ENCODE peak calls at places on chromosomes 2 and 18, in nine cellular contexts. Q, S, H, K, U, N, T, Z and A are unnamed samples. For H3K36me3, the result is how much of the 10 kb centered on the place peaks cover.

GRCh38 chr18:46293699-46294300 is 189.6 kb downstream of the HAUS1 start:
- DNase-seq in Q (peak), S (no peak), H (no peak), K (no peak), U (no peak), N (no peak), T (no peak), Z (peak), A (no peak)

GRCh38 chr2:138373993-138374408 is 127.6 kb upstream of the SPOPL start:
- DNase-seq in Q (peak), S (no peak), H (no peak), K (no peak), U (no peak), N (peak), T (no peak), Z (peak), A (no peak)

GRCh38 chr2:131123192-131123591 is 18.1 kb downstream of the PLEKHB2 start:
- DNase-seq in Q (no peak), S (no peak), H (no peak), K (no peak), U (no peak), N (no peak), T (no peak), Z (no peak), A (no peak)

GRCh38 chr2:158702740-158703139 is 92.4 kb upstream of the DAPL1 start:
- DNase-seq in Q (no peak), S (no peak), H (no peak), K (no peak), U (no peak), N (no peak), T (no peak), Z (no peak), A (no peak)

GRCh38 chr2:38620282-38620977 is 17.7 kb upstream of the HNRNPLL start:
- DNase-seq in Q (peak), S (no peak), H (no peak), K (no peak), U (no peak), N (no peak), T (no peak), Z (no peak), A (no peak)

GRCh38 chr2:190849774-190850173 is 30.8 kb upstream of the GLS start:
- DNase-seq in Q (peak), S (no peak), H (no peak), K (no peak), U (no peak), N (no peak), T (no peak), Z (no peak), A (no peak)

GRCh38 chr2:71517851-71518250 is 64.5 kb downstream of the DYSF start:
- DNase-seq in Q (no peak), S (no peak), H (no peak), K (no peak), U (no peak), N (no peak), T (peak), Z (no peak), A (no peak)

GRCh38 chr2:237534380-237534779 is 32.0 kb upstream of the PRLH start:
- DNase-seq in Q (no peak), S (no peak), H (no peak), K (no peak), U (no peak), N (no peak), T (no peak), Z (no peak), A (no peak)

GRCh38 chr18:58398648-58399398 is 230.1 kb downstream of the ALPK2 start:
- DNase-seq in Q (no peak), S (no peak), H (no peak), K (no peak), U (no peak), N (no peak), T (peak), Z (no peak), A (no peak)

GRCh38 chr2:191646612-191646902 is 31.4 kb upstream of the NABP1 start:
- DNase-seq in Q (peak), S (no peak), H (no peak), K (no peak), U (no peak), N (no peak), T (no peak), Z (no peak), A (no peak)

GRCh38 chr2:40284797-40285196 is 167.1 kb downstream of the SLC8A1 start:
- DNase-seq in Q (peak), S (no peak), H (no peak), K (no peak), U (no peak), N (no peak), T (no peak), Z (no peak), A (no peak)

GRCh38 chr2:197777823-197778407 is 7.2 kb downstream of the BOLL start:
- DNase-seq in Q (peak), S (no peak), H (no peak), K (no peak), U (no peak), N (peak), T (no peak), Z (peak), A (no peak)

GRCh38 chr2:129717560-129718128 is 261.8 kb upstream of the RAB6C start:
- DNase-seq in Q (no peak), S (no peak), H (no peak), K (no peak), U (no peak), N (no peak), T (peak), Z (no peak), A (no peak)

GRCh38 chr2:152348388-152348787 is 13.4 kb downstream of the FMNL2 start:
- DNase-seq in Q (no peak), S (no peak), H (no peak), K (no peak), U (no peak), N (no peak), T (no peak), Z (no peak), A (no peak)

GRCh38 chr2:127591221-127591923 is 54.6 kb upstream of the GPR17 start:
- DNase-seq in Q (peak), S (peak), H (no peak), K (peak), U (peak), N (peak), T (peak), Z (peak), A (peak)

GRCh38 chr18:13431886-13432285 is 213.3 kb downstream of the LDLRAD4 start:
- DNase-seq in Q (no peak), S (no peak), H (no peak), K (no peak), U (no peak), N (no peak), T (no peak), Z (no peak), A (no peak)

GRCh38 chr2:8469709-8470493 is 212.0 kb upstream of the ID2 start:
- DNase-seq in Q (no peak), S (no peak), H (no peak), K (no peak), U (no peak), N (no peak), T (peak), Z (no peak), A (no peak)

GRCh38 chr2:161625314-161625919 is 1.2 kb downstream of the SLC4A10 start:
- DNase-seq in Q (no peak), S (no peak), H (no peak), K (no peak), U (no peak), N (no peak), T (no peak), Z (peak), A (no peak)

GRCh38 chr2:85744771-85745601 is 8.8 kb upstream of the ATOH8 start:
- DNase-seq in Q (peak), S (no peak), H (no peak), K (peak), U (peak), N (no peak), T (no peak), Z (no peak), A (peak)

GRCh38 chr2:143034292-143035074 is 94.7 kb upstream of the ARHGAP15 start:
- DNase-seq in Q (peak), S (peak), H (no peak), K (peak), U (no peak), N (peak), T (no peak), Z (peak), A (peak)

GRCh38 chr2:63658176-63658968 is 69.6 kb downstream of the MDH1 start:
- DNase-seq in Q (no peak), S (no peak), H (no peak), K (no peak), U (no peak), N (no peak), T (no peak), Z (no peak), A (no peak)

GRCh38 chr2:237581751-237582746 is 8.5 kb downstream of the RAB17 start:
- DNase-seq in Q (peak), S (no peak), H (no peak), K (peak), U (peak), N (no peak), T (no peak), Z (no peak), A (peak)

GRCh38 chr18:36527740-36528455 is 230.4 kb downstream of the FHOD3 start:
- DNase-seq in Q (no peak), S (no peak), H (no peak), K (no peak), U (no peak), N (no peak), T (no peak), Z (no peak), A (no peak)

GRCh38 chr18:78856569-78857200 is 122.9 kb upstream of the SALL3 start:
- DNase-seq in Q (no peak), S (no peak), H (no peak), K (no peak), U (no peak), N (no peak), T (no peak), Z (no peak), A (no peak)

GRCh38 chr2:176504431-176504830 is 235.2 kb downstream of the MTX2 start:
- DNase-seq in Q (no peak), S (no peak), H (no peak), K (peak), U (no peak), N (no peak), T (no peak), Z (no peak), A (no peak)

GRCh38 chr2:67215214-67215613 is 181.9 kb upstream of the ETAA1 start:
- DNase-seq in Q (peak), S (no peak), H (no peak), K (peak), U (no peak), N (no peak), T (no peak), Z (peak), A (no peak)

GRCh38 chr2:55809875-55810620 is 113.5 kb downstream of the EFEMP1 start:
- DNase-seq in Q (peak), S (no peak), H (no peak), K (peak), U (peak), N (no peak), T (no peak), Z (peak), A (no peak)

GRCh38 chr2:96507957-96508520 is 2.9 kb upstream of the NEURL3 start:
- DNase-seq in Q (peak), S (no peak), H (peak), K (peak), U (peak), N (peak), T (peak), Z (peak), A (peak)

GRCh38 chr2:20223345-20224190 is 1.4 kb downstream of the SDC1 start:
- DNase-seq in Q (peak), S (no peak), H (peak), K (no peak), U (no peak), N (no peak), T (no peak), Z (peak), A (no peak)

GRCh38 chr2:215870986-215871385 is 142.4 kb downstream of the MREG start:
- DNase-seq in Q (peak), S (no peak), H (no peak), K (no peak), U (no peak), N (peak), T (no peak), Z (peak), A (no peak)

GRCh38 chr2:23940976-23941605 is 828 bp downstream of the UBXN2A start:
- DNase-seq in Q (peak), S (no peak), H (no peak), K (no peak), U (no peak), N (no peak), T (no peak), Z (no peak), A (no peak)

GRCh38 chr18:13416208-13416607 is 197.6 kb downstream of the LDLRAD4 start:
- DNase-seq in Q (no peak), S (no peak), H (no peak), K (no peak), U (no peak), N (no peak), T (no peak), Z (no peak), A (no peak)

GRCh38 chr2:96631804-96632435 is 6.2 kb downstream of the KANSL3 start:
- DNase-seq in Q (peak), S (no peak), H (no peak), K (no peak), U (no peak), N (no peak), T (no peak), Z (no peak), A (no peak)

GRCh38 chr2:17918789-17919188 is 40.3 kb downstream of the KCNS3 start:
- DNase-seq in Q (peak), S (no peak), H (no peak), K (no peak), U (no peak), N (no peak), T (no peak), Z (peak), A (no peak)

GRCh38 chr2:182942756-182943155 is 76.3 kb upstream of the FRZB start:
- DNase-seq in Q (no peak), S (no peak), H (no peak), K (no peak), U (no peak), N (no peak), T (no peak), Z (no peak), A (no peak)
- H3K36me3 ChIP-seq in Q (half or more), S (under half), H (under half), K (under half), U (half or more), N (under half), T (under half), Z (under half), A (under half)

GRCh38 chr2:232030229-232030628 is 68.7 kb downstream of the DIS3L2 start:
- DNase-seq in Q (no peak), S (no peak), H (no peak), K (no peak), U (no peak), N (no peak), T (no peak), Z (peak), A (no peak)
- H3K36me3 ChIP-seq in Q (under half), S (under half), H (under half), K (under half), U (under half), N (under half), T (under half), Z (under half), A (under half)

GRCh38 chr18:2612996-2613395 is 41.6 kb downstream of the NDC80 start:
- DNase-seq in Q (peak), S (no peak), H (no peak), K (no peak), U (no peak), N (no peak), T (no peak), Z (no peak), A (no peak)

GRCh38 chr18:2609604-2610003 is 38.2 kb downstream of the NDC80 start:
- DNase-seq in Q (no peak), S (no peak), H (no peak), K (no peak), U (no peak), N (no peak), T (no peak), Z (no peak), A (no peak)

GRCh38 chr18:2606335-2606734 is 35.0 kb downstream of the NDC80 start:
- DNase-seq in Q (peak), S (no peak), H (no peak), K (no peak), U (no peak), N (no peak), T (no peak), Z (no peak), A (no peak)

GRCh38 chr18:2610549-2610948 is 39.2 kb downstream of the NDC80 start:
- DNase-seq in Q (no peak), S (no peak), H (no peak), K (no peak), U (no peak), N (no peak), T (no peak), Z (no peak), A (no peak)
- H3K36me3 ChIP-seq in Q (under half), S (under half), H (under half), K (under half), U (under half), N (under half), T (under half), Z (half or more), A (under half)

DNA sequence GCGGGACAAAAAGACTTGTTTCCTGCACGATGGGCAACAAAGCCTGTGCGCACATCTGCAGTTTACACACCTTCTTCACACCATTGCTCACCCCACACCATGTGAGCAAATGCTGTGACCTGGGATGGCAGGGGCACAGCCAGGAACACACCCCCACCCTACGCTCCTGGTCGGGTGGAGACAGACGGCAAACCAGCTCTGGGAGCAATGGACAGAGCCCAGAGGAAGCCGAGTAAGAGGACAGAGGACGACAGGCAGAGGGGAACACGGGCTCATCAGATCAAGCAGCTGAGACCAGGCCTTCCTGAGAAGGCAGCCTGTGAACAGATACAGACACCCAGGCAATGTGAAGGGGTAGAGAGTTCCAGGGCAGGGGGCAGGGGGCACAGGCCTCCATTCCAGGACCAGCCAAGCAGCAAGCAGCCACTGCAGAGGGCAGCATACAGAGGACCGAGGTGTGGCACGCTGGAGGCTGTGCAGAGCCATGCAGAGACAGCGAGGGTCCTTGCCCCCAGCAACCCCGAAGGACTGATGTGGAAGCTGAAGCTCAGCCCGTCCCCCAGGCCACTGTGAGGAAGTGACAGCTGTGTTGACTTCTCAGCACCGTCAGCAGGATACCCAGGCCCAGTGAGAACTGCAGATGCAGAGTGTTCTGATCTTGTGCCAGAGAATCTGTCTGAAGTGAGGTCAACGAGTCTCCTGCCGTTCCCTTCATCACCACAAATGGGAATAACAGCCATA is 46.2 kb downstream of the PARD6G start:
- DNase-seq in Q (no peak), S (no peak), H (no peak), K (no peak), U (no peak), N (no peak), T (no peak), Z (no peak), A (no peak)
- H3K36me3 ChIP-seq in Q (under half), S (under half), H (under half), K (under half), U (under half), N (under half), T (under half), Z (under half), A (under half)

GRCh38 chr2:240578110-240578450 is 8.5 kb upstream of the CAPN10 start:
- DNase-seq in Q (no peak), S (no peak), H (no peak), K (no peak), U (no peak), N (no peak), T (no peak), Z (no peak), A (no peak)
- H3K36me3 ChIP-seq in Q (under half), S (under half), H (under half), K (under half), U (half or more), N (under half), T (half or more), Z (under half), A (under half)